ENCODE peak calls at places on chromosomes 6 and 20, in seven cellular contexts. E is GM23248, G is astrocyte, V is mammary epithelial cell, Z is hepatocyte, I is H9, R is fibroblast of lung. U is an unnamed sample. For H4K20me1 and H3K4me1, the result is how much of the 10 kb centered on the place peaks cover.

GRCh38 chr6:21064716-21065340 is 528.7 kb upstream of the SOX4 start:
- DNase-seq in E (no peak), G (peak), V (peak), Z (no peak), I (no peak), R (no peak), U (no peak)

GRCh38 chr6:42453649-42454427 is 2.1 kb upstream of the TRERF1 start:
- DNase-seq in E (peak), G (peak), V (peak), Z (peak), I (peak), R (peak), U (no peak)

GRCh38 chr6:21593927-21594421 is 423 bp downstream of the SOX4 start:
- DNase-seq in E (peak), G (peak), V (no peak), Z (peak), I (no peak), R (peak), U (no peak)

GRCh38 chr20:3686867-3687321 is 5.1 kb upstream of the ADAM33 start:
- DNase-seq in E (peak), G (peak), V (peak), Z (peak), I (no peak), R (peak), U (no peak)

GRCh38 chr6:33590531-33591198 is 10.6 kb upstream of the BAK1 start:
- DNase-seq in E (peak), G (no peak), V (peak), Z (peak), I (peak), R (no peak), U (no peak)

GRCh38 chr20:21707999-21708737 is 2.7 kb downstream of the PAX1 start:
- DNase-seq in E (no peak), G (no peak), V (no peak), Z (no peak), I (no peak), R (no peak), U (no peak)

GRCh38 chr6:138404666-138405337 is 779 bp downstream of the HEBP2 start:
- DNase-seq in E (peak), G (no peak), V (peak), Z (peak), I (no peak), R (no peak), U (no peak)

GRCh38 chr6:21754891-21755290 is 161.3 kb downstream of the SOX4 start:
- DNase-seq in E (peak), G (peak), V (peak), Z (peak), I (no peak), R (peak), U (peak)

GRCh38 chr6:46626228-46626909 is 26.2 kb downstream of the CYP39A1 start:
- DNase-seq in E (peak), G (no peak), V (peak), Z (peak), I (no peak), R (peak), U (no peak)

GRCh38 chr6:7726416-7727149 is 684 bp downstream of the BMP6 start:
- DNase-seq in E (peak), G (no peak), V (peak), Z (peak), I (peak), R (no peak), U (no peak)

GRCh38 chr6:53244958-53245357 is 96.3 kb upstream of the GCM1 start:
- DNase-seq in E (no peak), G (no peak), V (no peak), Z (no peak), I (no peak), R (no peak), U (no peak)

GRCh38 chr6:56842602-56843475 is 112.1 kb upstream of the BEND6 start:
- DNase-seq in E (peak), G (peak), V (peak), Z (peak), I (peak), R (peak), U (no peak)

GRCh38 chr20:17617868-17618672 is 48.2 kb downstream of the DSTN start:
- DNase-seq in E (no peak), G (no peak), V (no peak), Z (no peak), I (peak), R (no peak), U (no peak)

GRCh38 chr6:57252975-57253374 is 30.9 kb upstream of the RAB23 start:
- DNase-seq in E (peak), G (peak), V (no peak), Z (no peak), I (no peak), R (peak), U (no peak)

GRCh38 chr6:37809144-37809543 is 10.4 kb upstream of the ZFAND3 start:
- DNase-seq in E (peak), G (peak), V (peak), Z (no peak), I (no peak), R (peak), U (no peak)

GRCh38 chr6:153511896-153512496 is 380.9 kb upstream of the RGS17 start:
- DNase-seq in E (peak), G (no peak), V (peak), Z (peak), I (peak), R (peak), U (no peak)

GRCh38 chr6:31379850-31380249 is 22.9 kb upstream of the HLA-B start:
- DNase-seq in E (peak), G (no peak), V (peak), Z (no peak), I (no peak), R (no peak), U (no peak)

GRCh38 chr20:48411265-48411664 is 416.5 kb downstream of the PREX1 start:
- DNase-seq in E (no peak), G (no peak), V (no peak), Z (no peak), I (no peak), R (no peak), U (no peak)

GRCh38 chr6:127192911-127193503 is 73.7 kb upstream of the RNF146 start:
- DNase-seq in E (peak), G (no peak), V (peak), Z (no peak), I (no peak), R (peak), U (no peak)

GRCh38 chr6:53410508-53411258 is 61.9 kb upstream of the ELOVL5 start:
- DNase-seq in E (peak), G (no peak), V (peak), Z (peak), I (peak), R (peak), U (no peak)

GRCh38 chr6:111161650-111162049 is 74.3 kb downstream of the SLC16A10 start:
- DNase-seq in E (no peak), G (no peak), V (no peak), Z (no peak), I (no peak), R (no peak), U (no peak)

GRCh38 chr6:134342972-134343371 is 25.1 kb upstream of the SGK1 start:
- DNase-seq in E (no peak), G (no peak), V (no peak), Z (no peak), I (no peak), R (no peak), U (peak)

GRCh38 chr20:10647909-10648308 is 25.9 kb downstream of the JAG1 start:
- DNase-seq in E (no peak), G (no peak), V (no peak), Z (no peak), I (no peak), R (no peak), U (no peak)

GRCh38 chr6:143570147-143570853 is 58.8 kb upstream of the FUCA2 start:
- DNase-seq in E (no peak), G (no peak), V (no peak), Z (no peak), I (no peak), R (no peak), U (no peak)

GRCh38 chr6:133945158-133945557 is 7.9 kb upstream of the TBPL1 start:
- DNase-seq in E (peak), G (no peak), V (no peak), Z (no peak), I (peak), R (no peak), U (no peak)

GRCh38 chr20:21251278-21251677 is 51.9 kb upstream of the XRN2 start:
- DNase-seq in E (no peak), G (peak), V (peak), Z (no peak), I (no peak), R (no peak), U (peak)

GRCh38 chr20:59647271-59647670 is 42.9 kb downstream of the PHACTR3 start:
- DNase-seq in E (no peak), G (no peak), V (no peak), Z (no peak), I (no peak), R (no peak), U (no peak)
- H4K20me1 ChIP-seq in E (under half), G (under half), V (under half), Z (under half), I (under half), R (under half), U (under half)

GRCh38 chr6:13669476-13669875 is 42.2 kb downstream of the RANBP9 start:
- DNase-seq in E (no peak), G (no peak), V (no peak), Z (no peak), I (no peak), R (no peak), U (no peak)
- H3K4me1 ChIP-seq in E (under half), G (under half), V (under half), Z (under half), I (under half), R (under half), U (under half)

DNA sequence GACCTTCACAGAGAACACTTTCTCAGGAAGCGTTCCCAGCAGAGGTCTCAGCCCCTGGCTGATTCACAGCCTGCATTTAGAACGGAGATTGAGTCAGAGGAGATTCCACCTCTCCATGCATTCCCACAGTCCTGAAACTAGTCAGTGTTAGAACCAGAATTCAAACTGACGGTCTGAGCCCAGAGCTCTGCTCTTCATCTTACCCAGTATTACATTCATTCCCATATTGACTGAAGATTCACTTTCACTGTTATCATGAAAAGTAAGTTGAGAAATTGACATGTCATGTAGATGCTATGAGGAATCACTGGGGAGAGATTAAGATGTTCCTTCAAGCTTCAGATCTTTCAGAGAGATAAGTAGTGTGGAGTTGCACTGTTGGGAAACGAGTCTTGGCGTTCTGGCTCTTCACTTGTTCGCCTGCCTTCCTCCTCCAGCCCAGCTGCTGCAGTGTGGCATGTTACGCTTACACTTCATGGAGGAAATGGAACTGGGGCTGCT is 28.3 kb downstream of the MAS1 start:
- DNase-seq in E (peak), G (peak), V (no peak), Z (no peak), I (no peak), R (peak), U (no peak)
- H2AFZ ChIP-seq in E (no peak), G (no peak), V (no peak), Z (no peak), I (no peak), R (no peak), U (no peak)

GRCh38 chr6:156850356-156850755 is 73.2 kb downstream of the ARID1B start:
- DNase-seq in E (no peak), G (no peak), V (no peak), Z (no peak), I (no peak), R (no peak), U (no peak)

GRCh38 chr6:156853733-156854132 is 76.6 kb downstream of the ARID1B start:
- DNase-seq in E (no peak), G (no peak), V (no peak), Z (no peak), I (no peak), R (no peak), U (no peak)

GRCh38 chr6:156851447-156851846 is 74.3 kb downstream of the ARID1B start:
- DNase-seq in E (no peak), G (no peak), V (no peak), Z (no peak), I (no peak), R (no peak), U (no peak)

GRCh38 chr6:156852858-156853216 is 75.7 kb downstream of the ARID1B start:
- DNase-seq in E (no peak), G (no peak), V (no peak), Z (no peak), I (peak), R (no peak), U (no peak)

GRCh38 chr6:156852147-156852857 is 75.1 kb downstream of the ARID1B start:
- DNase-seq in E (no peak), G (no peak), V (no peak), Z (no peak), I (no peak), R (no peak), U (no peak)
- H4K20me1 ChIP-seq in E (under half), G (half or more), V (under half), Z (half or more), I (under half), R (under half), U (under half)